ENCODE peak calls at places on chromosomes 7 and 10, in five cellular contexts. One of them, this sample, is unnamed.

GRCh38 chr7:10972174-10972573 is 1.5 kb upstream of the PHF14 start:
- DNase-seq in hepatocyte: no peak
- DNase-seq in dorsolateral prefrontal cortex: no peak
- DNase-seq in choroid plexus epithelial cell: no peak
- DNase-seq in PC-3: no peak
- DNase-seq in this sample: no peak

GRCh38 chr7:20064974-20065862 is 152.0 kb downstream of the MACC1 start:
- DNase-seq in hepatocyte: peak
- DNase-seq in dorsolateral prefrontal cortex: no peak
- DNase-seq in choroid plexus epithelial cell: peak
- DNase-seq in PC-3: no peak
- DNase-seq in this sample: no peak

GRCh38 chr10:16030562-16030961 is 170.3 kb upstream of the MINDY3 start:
- DNase-seq in hepatocyte: no peak
- DNase-seq in dorsolateral prefrontal cortex: no peak
- DNase-seq in choroid plexus epithelial cell: no peak
- DNase-seq in PC-3: no peak
- DNase-seq in this sample: no peak

GRCh38 chr10:3805791-3806381 is 20.9 kb upstream of the KLF6 start:
- DNase-seq in hepatocyte: peak
- DNase-seq in dorsolateral prefrontal cortex: no peak
- DNase-seq in choroid plexus epithelial cell: peak
- DNase-seq in PC-3: peak
- DNase-seq in this sample: no peak

GRCh38 chr7:47844311-47844710 is 104.0 kb downstream of the PKD1L1 start:
- DNase-seq in hepatocyte: no peak
- DNase-seq in dorsolateral prefrontal cortex: no peak
- DNase-seq in choroid plexus epithelial cell: no peak
- DNase-seq in PC-3: peak
- DNase-seq in this sample: no peak

GRCh38 chr7:1946461-1947450 is 276.7 kb downstream of the ELFN1 start:
- DNase-seq in hepatocyte: no peak
- DNase-seq in dorsolateral prefrontal cortex: no peak
- DNase-seq in choroid plexus epithelial cell: no peak
- DNase-seq in PC-3: no peak
- DNase-seq in this sample: peak

GRCh38 chr10:78250313-78251040 is 216.8 kb downstream of the RPS24 start:
- DNase-seq in hepatocyte: no peak
- DNase-seq in dorsolateral prefrontal cortex: no peak
- DNase-seq in choroid plexus epithelial cell: no peak
- DNase-seq in PC-3: no peak
- DNase-seq in this sample: no peak

GRCh38 chr7:132685301-132685700 is 109.0 kb upstream of the PLXNA4 start:
- DNase-seq in hepatocyte: no peak
- DNase-seq in dorsolateral prefrontal cortex: no peak
- DNase-seq in choroid plexus epithelial cell: no peak
- DNase-seq in PC-3: no peak
- DNase-seq in this sample: no peak

GRCh38 chr7:108603922-108604684 is 34.4 kb downstream of the DNAJB9 start:
- DNase-seq in hepatocyte: no peak
- DNase-seq in dorsolateral prefrontal cortex: no peak
- DNase-seq in choroid plexus epithelial cell: no peak
- DNase-seq in PC-3: peak
- DNase-seq in this sample: no peak

GRCh38 chr10:92677708-92678107 is 12.0 kb upstream of the HHEX start:
- DNase-seq in hepatocyte: no peak
- DNase-seq in dorsolateral prefrontal cortex: no peak
- DNase-seq in choroid plexus epithelial cell: no peak
- DNase-seq in PC-3: no peak
- DNase-seq in this sample: no peak

GRCh38 chr10:132363921-132364593 is 32.1 kb downstream of the LRRC27 start:
- DNase-seq in hepatocyte: peak
- DNase-seq in dorsolateral prefrontal cortex: no peak
- DNase-seq in choroid plexus epithelial cell: peak
- DNase-seq in PC-3: peak
- DNase-seq in this sample: no peak

GRCh38 chr10:34641147-34641912 is 173.8 kb downstream of the PARD3 start:
- DNase-seq in hepatocyte: no peak
- DNase-seq in dorsolateral prefrontal cortex: no peak
- DNase-seq in choroid plexus epithelial cell: no peak
- DNase-seq in PC-3: no peak
- DNase-seq in this sample: no peak

GRCh38 chr7:28272461-28272877 is 91.9 kb upstream of the JAZF1 start:
- DNase-seq in hepatocyte: peak
- DNase-seq in dorsolateral prefrontal cortex: peak
- DNase-seq in choroid plexus epithelial cell: peak
- DNase-seq in PC-3: peak
- DNase-seq in this sample: peak

GRCh38 chr7:7293092-7293491 is 110.7 kb downstream of the C1GALT1 start:
- DNase-seq in hepatocyte: no peak
- DNase-seq in dorsolateral prefrontal cortex: no peak
- DNase-seq in choroid plexus epithelial cell: no peak
- DNase-seq in PC-3: no peak
- DNase-seq in this sample: no peak

GRCh38 chr7:49883933-49884332 is 110.5 kb downstream of the VWC2 start:
- DNase-seq in hepatocyte: no peak
- DNase-seq in dorsolateral prefrontal cortex: no peak
- DNase-seq in choroid plexus epithelial cell: no peak
- DNase-seq in PC-3: no peak
- DNase-seq in this sample: no peak
- H3K4me3 ChIP-seq in hepatocyte: no peak
- H3K4me3 ChIP-seq in dorsolateral prefrontal cortex: no peak
- H3K4me3 ChIP-seq in choroid plexus epithelial cell: no peak
- H3K4me3 ChIP-seq in PC-3: no peak
- H3K4me3 ChIP-seq in this sample: no peak

DNA sequence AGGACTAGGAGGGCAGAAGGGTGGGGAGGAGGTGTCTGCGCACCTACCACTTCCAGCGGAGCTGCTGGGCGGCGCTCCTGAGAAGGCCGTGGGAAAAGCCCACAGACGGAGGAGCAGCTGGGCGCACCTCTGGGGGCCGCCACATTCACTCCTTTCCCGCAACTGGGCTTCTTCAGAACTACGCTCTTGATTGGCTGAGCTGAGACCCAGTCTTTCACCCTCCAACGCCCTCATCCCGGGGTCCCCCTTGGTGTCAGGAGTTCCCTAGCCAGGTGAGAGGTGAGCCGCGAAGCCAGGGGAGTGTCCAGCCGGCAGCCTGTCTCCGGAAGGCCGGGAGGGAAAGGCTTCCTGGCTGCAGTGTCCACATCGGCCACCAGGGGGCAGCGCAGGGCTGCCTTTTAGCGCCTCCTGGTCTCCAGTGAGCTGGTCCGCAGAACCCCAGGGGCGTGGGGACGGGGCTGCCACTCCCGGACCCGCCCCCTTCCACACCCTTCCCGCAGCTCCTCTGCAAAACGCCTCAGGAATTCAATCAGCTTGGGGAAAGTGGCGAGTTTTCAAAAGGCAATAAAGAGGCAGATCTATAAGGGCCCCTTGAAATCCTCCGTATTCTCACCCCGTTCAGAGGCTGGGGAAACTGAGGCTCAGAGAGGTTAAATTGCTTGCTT is 98.8 kb downstream of the CHST15 start:
- DNase-seq in hepatocyte: peak
- DNase-seq in dorsolateral prefrontal cortex: peak
- DNase-seq in choroid plexus epithelial cell: peak
- DNase-seq in PC-3: peak
- DNase-seq in this sample: peak
- H3K4me3 ChIP-seq in hepatocyte: no peak
- H3K4me3 ChIP-seq in dorsolateral prefrontal cortex: peak
- H3K4me3 ChIP-seq in choroid plexus epithelial cell: peak
- H3K4me3 ChIP-seq in PC-3: peak
- H3K4me3 ChIP-seq in this sample: peak

GRCh38 chr7:141103847-141104429 is 30.1 kb downstream of the TMEM178B start:
- DNase-seq in hepatocyte: no peak
- DNase-seq in dorsolateral prefrontal cortex: no peak
- DNase-seq in choroid plexus epithelial cell: no peak
- DNase-seq in PC-3: no peak
- DNase-seq in this sample: no peak
- H3K4me3 ChIP-seq in hepatocyte: no peak
- H3K4me3 ChIP-seq in dorsolateral prefrontal cortex: no peak
- H3K4me3 ChIP-seq in choroid plexus epithelial cell: no peak
- H3K4me3 ChIP-seq in PC-3: no peak
- H3K4me3 ChIP-seq in this sample: no peak

DNA sequence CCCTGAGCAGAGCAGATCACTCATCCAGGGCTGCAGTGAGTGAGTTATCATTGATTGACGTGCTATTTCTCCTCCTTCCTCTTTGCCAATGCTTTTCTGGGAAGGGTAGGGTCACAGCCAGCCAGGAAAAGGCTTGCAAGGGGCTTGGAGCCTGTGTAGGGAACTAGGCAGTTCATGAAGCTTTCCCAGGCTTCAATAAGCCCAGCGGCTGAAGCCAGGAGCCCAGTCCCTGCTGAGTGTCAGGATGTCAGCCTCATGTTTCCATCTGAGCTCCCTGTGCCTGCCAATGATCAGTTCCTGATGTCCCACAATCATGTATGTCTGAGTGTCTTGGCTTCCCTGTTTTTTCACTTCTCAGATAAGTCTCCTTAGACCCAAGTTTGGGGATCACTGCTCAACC is 584.8 kb downstream of the GALNT17 start:
- DNase-seq in hepatocyte: no peak
- DNase-seq in dorsolateral prefrontal cortex: peak
- DNase-seq in choroid plexus epithelial cell: no peak
- DNase-seq in PC-3: no peak
- DNase-seq in this sample: no peak
- H3K4me3 ChIP-seq in hepatocyte: no peak
- H3K4me3 ChIP-seq in dorsolateral prefrontal cortex: no peak
- H3K4me3 ChIP-seq in choroid plexus epithelial cell: no peak
- H3K4me3 ChIP-seq in PC-3: no peak
- H3K4me3 ChIP-seq in this sample: no peak

GRCh38 chr10:10794056-10794455 is 223.6 kb upstream of the CELF2 start:
- DNase-seq in hepatocyte: no peak
- DNase-seq in dorsolateral prefrontal cortex: peak
- DNase-seq in choroid plexus epithelial cell: no peak
- DNase-seq in PC-3: peak
- DNase-seq in this sample: no peak
- H3K4me3 ChIP-seq in hepatocyte: no peak
- H3K4me3 ChIP-seq in dorsolateral prefrontal cortex: no peak
- H3K4me3 ChIP-seq in choroid plexus epithelial cell: no peak
- H3K4me3 ChIP-seq in PC-3: peak
- H3K4me3 ChIP-seq in this sample: peak

GRCh38 chr10:14173391-14173705 is 157.4 kb downstream of the FRMD4A start:
- DNase-seq in hepatocyte: no peak
- DNase-seq in dorsolateral prefrontal cortex: no peak
- DNase-seq in choroid plexus epithelial cell: peak
- DNase-seq in PC-3: no peak
- DNase-seq in this sample: no peak

GRCh38 chr10:14173706-14174594 is 156.8 kb downstream of the FRMD4A start:
- DNase-seq in hepatocyte: peak
- DNase-seq in dorsolateral prefrontal cortex: peak
- DNase-seq in choroid plexus epithelial cell: no peak
- DNase-seq in PC-3: peak
- DNase-seq in this sample: no peak
- H3K4me3 ChIP-seq in hepatocyte: peak
- H3K4me3 ChIP-seq in dorsolateral prefrontal cortex: peak
- H3K4me3 ChIP-seq in choroid plexus epithelial cell: peak
- H3K4me3 ChIP-seq in PC-3: peak
- H3K4me3 ChIP-seq in this sample: peak

This sample was measured in left lung.